ENCODE peak calls at places on chromosomes 16 and 17, in four cellular contexts. T is activated CD8-positive, alpha-beta memory T cell treated with anti-CD3 and anti-CD28 coated beads for 24 hours; E is AG10803; X is left ventricle myocardium superior. P is an unnamed sample.

GRCh38 chr16:83715217-83715920 is 92.4 kb upstream of the HSBP1 start:
- DNase-seq in T (no peak), E (no peak), X (no peak), P (peak)

GRCh38 chr17:77395609-77396008 is 254.8 kb downstream of the SEC14L1 start:
- DNase-seq in T (no peak), E (peak), X (no peak), P (no peak)

GRCh38 chr17:48575673-48576478 is 2.3 kb downstream of the HOXB4 start:
- DNase-seq in T (no peak), E (peak), X (no peak), P (no peak)

GRCh38 chr17:5500247-5500803 is 14.0 kb downstream of the MIS12 start:
- DNase-seq in T (peak), E (no peak), X (no peak), P (peak)

GRCh38 chr16:9072806-9073341 is 18.6 kb upstream of the HAPSTR1 start:
- DNase-seq in T (peak), E (peak), X (no peak), P (peak)

GRCh38 chr17:72270530-72270929 is 149.7 kb downstream of the SOX9 start:
- DNase-seq in T (no peak), E (peak), X (peak), P (peak)

GRCh38 chr17:38729886-38730525 is at the start of gene CISD3:
- DNase-seq in T (peak), E (peak), X (peak), P (peak)

GRCh38 chr17:12765544-12765943 is 23.8 kb upstream of the ARHGAP44 start:
- DNase-seq in T (no peak), E (peak), X (no peak), P (no peak)

GRCh38 chr17:57587201-57587870 is 157.8 kb downstream of the CCDC182 start:
- DNase-seq in T (no peak), E (no peak), X (no peak), P (no peak)

GRCh38 chr17:35795871-35796265 is 427 bp upstream of the MMP28 start:
- DNase-seq in T (no peak), E (no peak), X (no peak), P (no peak)

GRCh38 chr17:66474810-66475497 is 172.5 kb downstream of the PRKCA start:
- DNase-seq in T (no peak), E (no peak), X (no peak), P (no peak)

GRCh38 chr16:25014500-25015147 is 545 bp downstream of the ARHGAP17 start:
- DNase-seq in T (peak), E (peak), X (peak), P (peak)